ENCODE peak calls at places on chromosomes 7 and 10, in ten cellular contexts. K is cardiac fibroblast; R is cardiac muscle cell; H is heart right ventricle; F is IMR-90; P is psoas muscle; U is thoracic aorta; Y is tibial artery; O is AG10803; M is CD8-positive, alpha-beta T cell. V is an unnamed sample.

GRCh38 chr10:92354587-92354986 is 63.6 kb downstream of the MARCHF5 start:
- DNase-seq in Y (no peak), R (no peak), P (no peak), O (no peak), H (no peak), U (no peak), K (no peak), F (no peak), M (no peak), V (no peak)

GRCh38 chr7:12653127-12653917 is 34.1 kb upstream of the ARL4A start:
- DNase-seq in U (no peak), F (peak; percentile 34), P (no peak), M (no peak), H (no peak), R (peak; percentile 10), K (peak; percentile 37), O (no peak), Y (no peak), V (peak; percentile 67)

GRCh38 chr10:122419890-122420623 is 34.4 kb upstream of the ARMS2 start:
- DNase-seq in U (peak; percentile 7), P (no peak), M (no peak), Y (no peak), O (peak; percentile 94), R (peak; percentile 81), F (peak; percentile 85), H (no peak), K (peak; percentile 84), V (peak; percentile 73)

GRCh38 chr10:89894051-89894450 is 192.7 kb downstream of the KIF20B start:
- DNase-seq in Y (no peak), H (no peak), M (no peak), P (no peak), R (peak; percentile 35), U (no peak), F (no peak), O (no peak), K (peak; percentile 34), V (no peak)

GRCh38 chr7:100865372-100865911 is 1.7 kb upstream of the TRIP6 start:
- DNase-seq in M (no peak), R (no peak), U (no peak), F (peak; percentile 45), K (no peak), P (no peak), O (no peak), H (no peak), Y (no peak), V (no peak)

GRCh38 chr7:138565451-138566114 is 105.5 kb downstream of the TRIM24 start:
- DNase-seq in U (no peak), Y (no peak), R (peak; percentile 88), M (no peak), O (peak; percentile 67), P (no peak), K (peak; percentile 91), H (no peak), F (peak; percentile 78), V (peak; percentile 77)

GRCh38 chr7:787332-788240 is 44.7 kb upstream of the SUN1 start:
- DNase-seq in M (no peak), R (no peak), P (peak; percentile 47), O (no peak), K (no peak), Y (no peak), U (no peak), H (no peak), F (no peak), V (no peak)

GRCh38 chr10:84098667-84099066 is 40.6 kb upstream of the GHITM start:
- DNase-seq in Y (no peak), O (no peak), F (no peak), H (no peak), P (no peak), K (no peak), R (no peak), M (no peak), U (no peak), V (no peak)

GRCh38 chr10:49446031-49446430 is 50.1 kb upstream of the DRGX start:
- DNase-seq in F (peak; percentile 44), K (peak; percentile 33), H (no peak), U (no peak), O (peak; percentile 44), M (no peak), R (peak; percentile 34), P (no peak), Y (no peak), V (peak; percentile 61)

GRCh38 chr10:126564297-126564888 is 106.1 kb downstream of the C10orf90 start:
- DNase-seq in R (no peak), P (no peak), M (no peak), H (no peak), K (no peak), F (no peak), O (no peak), U (no peak), Y (no peak), V (no peak)

GRCh38 chr10:115985696-115986095 is 287.3 kb downstream of the GFRA1 start:
- DNase-seq in H (no peak), M (no peak), R (no peak), P (no peak), U (no peak), F (peak; percentile 36), K (no peak), Y (no peak), O (no peak), V (peak; percentile 30)

GRCh38 chr7:47215049-47215448 is 366.9 kb downstream of the TNS3 start:
- DNase-seq in R (no peak), U (no peak), O (no peak), H (no peak), M (no peak), F (no peak), P (peak; percentile 69), K (no peak), Y (no peak), V (no peak)

GRCh38 chr10:70803768-70804423 is 11.9 kb upstream of the SGPL1 start:
- DNase-seq in P (no peak), K (no peak), R (no peak), U (no peak), O (no peak), F (no peak), H (no peak), M (no peak), Y (no peak), V (no peak)

GRCh38 chr7:101300465-101301376 is 20.9 kb downstream of the IFT22 start:
- DNase-seq in F (no peak), P (no peak), O (no peak), K (no peak), U (no peak), Y (no peak), M (no peak), R (no peak), H (no peak), V (no peak)

GRCh38 chr7:54956021-54956420 is 62.8 kb upstream of the EGFR start:
- DNase-seq in H (no peak), Y (no peak), M (no peak), F (no peak), K (no peak), U (no peak), P (no peak), R (no peak), O (no peak), V (no peak)
- H3K4me3 ChIP-seq in H (no peak overlapping the region), Y (no peak overlapping the region), M (no peak overlapping the region), F (no peak overlapping the region), K (no peak overlapping the region), U (no peak overlapping the region), P (no peak overlapping the region), R (no peak overlapping the region), O (no peak overlapping the region), V (no peak overlapping the region)

DNA sequence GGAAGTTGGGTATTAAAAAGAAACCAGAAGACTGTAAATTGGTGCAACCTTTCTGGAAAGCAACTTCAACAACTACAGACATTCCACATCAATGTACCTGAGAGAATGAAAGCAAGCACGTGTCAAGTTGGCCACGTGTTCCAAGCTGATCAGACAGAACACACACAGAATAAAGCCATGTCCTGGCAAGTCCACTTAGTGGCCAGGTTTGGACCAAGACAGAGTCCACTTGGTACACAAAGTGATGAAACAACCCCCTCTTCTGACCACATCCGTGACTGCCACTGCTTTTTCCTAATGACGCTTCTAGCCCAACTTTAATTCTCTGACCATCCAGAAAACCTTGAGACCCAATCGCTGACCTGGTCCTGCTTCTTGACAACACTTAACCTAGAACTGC is 109.4 kb downstream of the ABLIM1 start:
- DNase-seq in K (peak; percentile 77), H (no peak), R (peak; percentile 81), U (no peak), P (no peak), F (peak; percentile 56), M (no peak), O (peak; percentile 38), Y (no peak), V (peak; percentile 79)
- TF ChIP-seq CTCF in K (peak; percentile 46), H (peak; percentile 45), R (peak; percentile 69), U (peak; percentile 43), P (peak; percentile 34), F (peak; percentile 51), M (no peak), O (peak; percentile 54), Y (peak; percentile 32), V (peak; percentile 84)

GRCh38 chr10:77287647-77288120 is 349.9 kb downstream of the KCNMA1 start:
- DNase-seq in M (no peak), O (peak; percentile 44), K (peak; percentile 19), H (peak; percentile 5), U (no peak), F (no peak), Y (no peak), R (no peak), P (no peak), V (no peak)

GRCh38 chr10:77289027-77289501 is 348.5 kb downstream of the KCNMA1 start:
- DNase-seq in R (no peak), M (no peak), O (no peak), U (no peak), H (no peak), P (no peak), F (no peak), K (no peak), Y (no peak), V (no peak)

GRCh38 chr10:77284797-77285196 is 352.8 kb downstream of the KCNMA1 start:
- DNase-seq in M (no peak), F (no peak), H (no peak), Y (no peak), R (no peak), K (no peak), U (no peak), O (no peak), P (no peak), V (no peak)

GRCh38 chr10:77285529-77286182 is 352.0 kb downstream of the KCNMA1 start:
- DNase-seq in F (no peak), K (no peak), H (no peak), M (no peak), Y (no peak), R (no peak), P (no peak), O (no peak), U (no peak), V (no peak)

GRCh38 chr10:77286851-77287250 is 350.8 kb downstream of the KCNMA1 start:
- DNase-seq in O (no peak), K (no peak), U (no peak), H (no peak), F (no peak), M (no peak), R (no peak), Y (no peak), P (no peak), V (no peak)
- H3K4me3 ChIP-seq in O (no peak overlapping the region), K (no peak overlapping the region), U (no peak overlapping the region), H (no peak overlapping the region), F (no peak overlapping the region), M (no peak overlapping the region), R (no peak overlapping the region), Y (no peak overlapping the region), P (no peak overlapping the region), V (no peak overlapping the region)

GRCh38 chr7:123977081-123977480 is 52.0 kb downstream of the SPAM1 start:
- DNase-seq in P (no peak), R (no peak), Y (no peak), U (no peak), H (no peak), K (no peak), O (no peak), F (no peak), M (no peak), V (no peak)
- TF ChIP-seq CTCF in P (no peak), R (no peak), Y (no peak), U (no peak), H (no peak), K (no peak), O (no peak), F (no peak), M (no peak), V (no peak)